ENCODE peak calls at places on chromosomes 11 and 22, in nine cellular contexts. D is globus pallidus; J is pancreas; N is heart right ventricle; Z is left cardiac atrium; F is activated CD4-positive, alpha-beta T cell treated with anti-CD3 and anti-CD28 coated beads, Interleukin-2, amount 50 U/mL, for 48 hours; X is GM13976; A is ovary; I is AG08396. O is an unnamed sample.

GRCh38 chr11:75035911-75036536 is 47.3 kb downstream of the NEU3 start:
- DNase-seq in D (no peak), J (no peak), N (no peak), Z (no peak), F (no peak), X (no peak), A (no peak), I (no peak), O (no peak)

GRCh38 chr11:116310215-116310614 is 462.6 kb downstream of the BUD13 start:
- DNase-seq in D (no peak), J (no peak), N (no peak), Z (no peak), F (no peak), X (no peak), A (no peak), I (no peak), O (no peak)

GRCh38 chr11:73164803-73165542 is 22.9 kb upstream of the FCHSD2 start:
- DNase-seq in D (no peak), J (no peak), N (no peak), Z (no peak), F (no peak), X (no peak), A (no peak), I (no peak), O (no peak)

GRCh38 chr11:124194696-124195418 is 11.7 kb downstream of the OR10D3 start:
- DNase-seq in D (peak; percentile 8), J (peak; percentile 21), N (no peak), Z (peak; percentile 33), F (peak; percentile 54), X (peak; percentile 49), A (no peak), I (peak; percentile 57), O (peak; percentile 50)

GRCh38 chr22:48061726-48062125 is 1299.3 kb downstream of the TBC1D22A start:
- DNase-seq in D (no peak), J (no peak), N (no peak), Z (no peak), F (no peak), X (no peak), A (no peak), I (no peak), O (no peak)

GRCh38 chr11:18720086-18720810 is 5.7 kb downstream of the IGSF22 start:
- DNase-seq in D (no peak), J (no peak), N (no peak), Z (no peak), F (no peak), X (no peak), A (no peak), I (no peak), O (no peak)

GRCh38 chr11:60912223-60912850 is 1.6 kb upstream of the TMEM109 start:
- DNase-seq in D (no peak), J (no peak), N (no peak), Z (no peak), F (no peak), X (no peak), A (no peak), I (no peak), O (no peak)

GRCh38 chr11:64786308-64786707 is 8.0 kb upstream of the SF1 start:
- DNase-seq in D (no peak), J (no peak), N (no peak), Z (peak; percentile 12), F (no peak), X (no peak), A (no peak), I (no peak), O (no peak)

GRCh38 chr11:65429724-65430405 is 7.3 kb downstream of the NEAT1 start:
- DNase-seq in D (no peak), J (peak; percentile 76), N (peak; percentile 72), Z (peak; percentile 81), F (peak; percentile 68), X (no peak), A (peak; percentile 67), I (peak; percentile 27), O (no peak)

GRCh38 chr11:72436667-72437066 is 2.3 kb upstream of the CLPB start:
- DNase-seq in D (no peak), J (no peak), N (no peak), Z (no peak), F (no peak), X (no peak), A (no peak), I (no peak), O (no peak)

GRCh38 chr11:2298131-2298794 is 3.5 kb downstream of the C11orf21 start:
- DNase-seq in D (no peak), J (no peak), N (no peak), Z (no peak), F (peak; percentile 0), X (no peak), A (no peak), I (no peak), O (peak; percentile 3)

GRCh38 chr22:17159504-17159951 is 451 bp upstream of the HDHD5 start:
- DNase-seq in D (no peak), J (peak; percentile 50), N (peak; percentile 40), Z (peak; percentile 55), F (peak; percentile 83), X (peak; percentile 57), A (peak; percentile 44), I (peak; percentile 55), O (no peak)

GRCh38 chr11:38014405-38014804 is 1416.4 kb upstream of the RAG2 start:
- DNase-seq in D (no peak), J (no peak), N (no peak), Z (no peak), F (no peak), X (no peak), A (no peak), I (no peak), O (no peak)

GRCh38 chr11:57571631-57572030 is 4.2 kb upstream of the UBE2L6 start:
- DNase-seq in D (no peak), J (no peak), N (no peak), Z (no peak), F (no peak), X (no peak), A (no peak), I (no peak), O (no peak)

GRCh38 chr22:20254975-20255946 is 12.9 kb downstream of the RTN4R start:
- DNase-seq in D (no peak), J (no peak), N (no peak), Z (no peak), F (no peak), X (no peak), A (no peak), I (no peak), O (no peak)

GRCh38 chr22:49567894-49568750 is 259.6 kb downstream of the BRD1 start:
- DNase-seq in D (no peak), J (no peak), N (no peak), Z (no peak), F (no peak), X (no peak), A (no peak), I (no peak), O (no peak)

GRCh38 chr11:71545405-71545966 is 2.7 kb upstream of the KRTAP5-9 start:
- DNase-seq in D (no peak), J (no peak), N (no peak), Z (no peak), F (no peak), X (no peak), A (no peak), I (no peak), O (no peak)

GRCh38 chr11:113174862-113175261 is 139.5 kb upstream of the TTC12 start:
- DNase-seq in D (no peak), J (no peak), N (no peak), Z (no peak), F (no peak), X (no peak), A (no peak), I (no peak), O (no peak)

GRCh38 chr11:117478926-117479325 is 151.3 kb downstream of the CEP164 start:
- DNase-seq in D (no peak), J (no peak), N (no peak), Z (no peak), F (no peak), X (no peak), A (no peak), I (no peak), O (no peak)

GRCh38 chr22:28328751-28329150 is 350.9 kb downstream of the TTC28 start:
- DNase-seq in D (no peak), J (no peak), N (no peak), Z (no peak), F (no peak), X (no peak), A (no peak), I (no peak), O (no peak)

GRCh38 chr11:29432719-29433325 is 584.0 kb downstream of the KCNA4 start:
- DNase-seq in D (no peak), J (no peak), N (no peak), Z (no peak), F (no peak), X (peak; percentile 22), A (no peak), I (no peak), O (no peak)

GRCh38 chr22:17772963-17773605 is 1.2 kb downstream of the BID start:
- DNase-seq in D (no peak), J (no peak), N (no peak), Z (no peak), F (no peak), X (no peak), A (no peak), I (peak; percentile 65), O (no peak)

O was measured in endothelial cell.